ENCODE peak calls at places on chromosome 16, in four cellular contexts. R, F, P and U are unnamed samples.

GRCh38 chr16:18792836-18793433 is 2.8 kb upstream of the RPS15A start:
- DNase-seq in P (no peak), R (no peak), F (no peak), U (no peak)

GRCh38 chr16:82660078-82660645 is 33.4 kb downstream of the CDH13 start:
- DNase-seq in F (no peak), R (no peak), P (peak), U (peak)

GRCh38 chr16:57773019-57773418 is 29.3 kb downstream of the KIFC3 start:
- DNase-seq in F (no peak), R (no peak), P (no peak), U (no peak)

GRCh38 chr16:22206847-22207714 is 1.0 kb downstream of the EEF2K start:
- DNase-seq in P (peak), R (no peak), F (no peak), U (peak)

GRCh38 chr16:15647615-15648014 is 2.4 kb upstream of the NDE1 start:
- DNase-seq in F (no peak), P (no peak), R (no peak), U (no peak)

GRCh38 chr16:3484328-3485096 is 10.8 kb downstream of the C16orf90 start:
- DNase-seq in P (no peak), R (no peak), F (no peak), U (no peak)

GRCh38 chr16:48608871-48609452 is 1.0 kb downstream of the N4BP1 start:
- DNase-seq in R (peak), F (no peak), P (no peak), U (no peak)

GRCh38 chr16:65667013-65667578 is 545.2 kb upstream of the CDH11 start:
- DNase-seq in P (peak), R (peak), F (no peak), U (peak)

GRCh38 chr16:69660166-69660565 is 66.2 kb downstream of the NQO1 start:
- DNase-seq in R (no peak), F (no peak), P (no peak), U (no peak)

GRCh38 chr16:30053376-30054015 is 12.1 kb upstream of the ALDOA start:
- DNase-seq in P (peak), F (no peak), R (peak), U (peak)

GRCh38 chr16:71540-72341 is 690 bp downstream of the RHBDF1 start:
- DNase-seq in R (peak), F (peak), P (peak), U (peak)

GRCh38 chr16:50737420-50737959 is 4.4 kb upstream of the CYLD start:
- DNase-seq in F (no peak), P (peak), R (no peak), U (no peak)

GRCh38 chr16:24116989-24117388 is 139.1 kb upstream of the CACNG3 start:
- DNase-seq in F (no peak), P (no peak), R (peak), U (no peak)

GRCh38 chr16:53043986-53044571 is 8.6 kb downstream of the CHD9NB start:
- DNase-seq in P (no peak), R (peak), F (peak), U (no peak)

GRCh38 chr16:23900480-23901177 is 64.8 kb downstream of the PRKCB start:
- DNase-seq in F (no peak), R (no peak), P (no peak), U (no peak)

GRCh38 chr16:31273187-31273586 is 13.4 kb downstream of the ITGAM start:
- DNase-seq in R (no peak), P (no peak), F (no peak), U (no peak)

GRCh38 chr16:56266981-56267607 is 75.8 kb downstream of the GNAO1 start:
- DNase-seq in P (no peak), R (no peak), F (no peak), U (no peak)

GRCh38 chr16:56263711-56264608 is 72.7 kb downstream of the GNAO1 start:
- DNase-seq in R (peak), F (no peak), P (no peak), U (no peak)

GRCh38 chr16:56265746-56266145 is 74.5 kb downstream of the GNAO1 start:
- DNase-seq in F (no peak), R (no peak), P (no peak), U (no peak)

GRCh38 chr16:56264609-56264972 is 73.3 kb downstream of the GNAO1 start:
- DNase-seq in F (no peak), R (no peak), P (no peak), U (no peak)

DNA sequence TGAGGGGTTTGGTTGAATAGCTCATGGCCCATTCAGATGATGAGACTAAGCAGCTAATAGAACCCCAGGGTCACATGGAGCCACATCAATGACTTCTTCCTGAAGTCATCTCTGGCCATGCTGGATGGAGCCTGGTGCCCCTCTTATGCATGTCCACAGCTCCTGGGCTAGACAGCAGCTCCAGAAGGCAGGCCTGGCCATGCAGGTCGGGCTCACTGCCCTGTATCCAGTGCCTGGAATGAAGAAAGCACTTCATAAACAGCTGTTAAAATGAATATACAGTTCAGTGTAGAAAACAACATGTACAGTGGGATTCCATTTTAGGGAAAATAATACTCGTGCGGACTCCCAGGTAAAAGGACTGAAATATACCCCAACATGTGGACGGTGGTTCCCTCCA is 73.9 kb downstream of the GNAO1 start:
- DNase-seq in P (no peak), F (no peak), R (no peak), U (no peak)
- H2AK5ac ChIP-seq in P (no peak), F (no peak), R (no peak), U (no peak)

DNA sequence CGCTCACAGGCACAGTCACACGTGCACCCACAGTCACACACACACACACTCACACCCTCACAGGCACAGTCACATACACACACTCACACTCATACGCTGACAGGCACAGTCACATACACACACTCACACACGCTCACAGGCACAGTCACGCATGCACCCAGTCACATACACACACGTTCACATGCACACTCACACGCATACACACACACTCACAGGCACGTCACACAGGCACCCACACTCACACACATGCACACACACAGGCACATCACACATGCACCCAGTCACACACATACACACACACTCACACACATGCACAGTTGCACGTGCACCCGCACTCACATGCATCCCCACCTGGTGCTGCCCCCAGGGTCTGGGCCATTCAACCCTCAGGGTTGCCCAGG is 46.1 kb upstream of the CBFA2T3 start:
- DNase-seq in R (no peak), F (no peak), P (no peak), U (no peak)
- H3K23ac ChIP-seq in R (no peak), F (peak), P (no peak), U (no peak)

DNA sequence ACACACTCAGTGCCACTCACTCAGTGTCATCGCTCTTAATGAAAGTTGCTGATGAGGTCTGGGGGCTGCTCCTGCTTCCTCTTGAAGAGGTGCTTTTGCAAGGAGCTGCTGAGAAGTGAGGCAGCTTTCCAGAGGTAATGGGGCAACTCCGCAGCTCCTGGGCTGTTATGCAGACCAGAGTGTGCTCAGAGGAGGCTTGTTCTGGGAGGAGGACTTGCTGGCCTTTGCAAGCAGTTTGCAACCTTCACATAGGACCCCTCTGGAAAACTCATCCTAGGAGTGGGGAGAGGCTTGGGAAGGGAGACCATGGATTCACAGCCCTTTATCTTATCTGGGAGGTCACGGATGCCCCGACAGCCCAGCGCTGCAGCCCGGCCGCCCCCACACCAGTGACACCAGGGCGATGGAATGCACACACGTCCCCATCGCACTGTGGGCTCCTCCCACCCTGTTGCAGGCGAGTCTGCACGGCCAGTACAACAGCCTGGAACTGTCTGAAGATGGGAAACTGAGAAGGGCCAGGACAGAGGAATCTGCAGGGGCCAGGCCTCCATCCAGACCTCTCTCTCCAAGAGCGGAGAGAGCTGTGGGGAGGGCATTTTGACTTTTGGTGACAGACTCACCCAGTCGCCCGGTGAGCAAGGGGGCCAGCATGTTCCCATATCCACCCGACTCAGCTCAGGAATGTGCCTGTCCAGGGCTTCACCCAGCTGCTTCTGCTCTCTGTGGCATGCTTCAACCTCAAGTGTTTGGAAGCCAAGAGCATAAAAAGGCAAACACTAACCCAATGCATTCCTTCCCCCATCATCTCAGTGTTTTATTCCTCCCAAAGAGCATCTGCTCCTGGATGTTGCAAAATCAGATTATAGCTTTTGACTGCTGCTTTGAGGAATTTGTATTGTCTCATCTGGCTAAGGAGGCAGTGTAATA is 78.6 kb upstream of the ZNF469 start:
- DNase-seq in R (peak), P (peak), F (no peak), U (peak)
- H2AK5ac ChIP-seq in R (no peak), P (peak), F (no peak), U (peak)

GRCh38 chr16:19860146-19861030 is 24.3 kb downstream of the GPRC5B start:
- DNase-seq in F (no peak), P (peak), R (peak), U (peak)
- H3K23ac ChIP-seq in F (no peak), P (no peak), R (no peak), U (no peak)

GRCh38 chr16:66687906-66688625 is 8.5 kb downstream of the CMTM4 start:
- DNase-seq in F (no peak), R (no peak), P (no peak), U (no peak)
- H2AK5ac ChIP-seq in F (no peak), R (no peak), P (no peak), U (no peak)

GRCh38 chr16:13645525-13645924 is 274.4 kb upstream of the ERCC4 start:
- DNase-seq in P (no peak), R (no peak), F (no peak), U (no peak)

GRCh38 chr16:13638218-13638617 is 281.7 kb upstream of the ERCC4 start:
- DNase-seq in F (no peak), P (no peak), R (no peak), U (no peak)

GRCh38 chr16:13643412-13643811 is 276.5 kb upstream of the ERCC4 start:
- DNase-seq in R (no peak), P (no peak), F (no peak), U (no peak)
- H3K23ac ChIP-seq in R (no peak), P (no peak), F (peak), U (no peak)